ENCODE peak calls at places on chromosomes 7 and 10, in nine cellular contexts. O, Y, Q, D, U, B, W, J and T are unnamed samples.

GRCh38 chr7:17680026-17680425 is 260.3 kb downstream of the SNX13 start:
- DNase-seq in O (peak; percentile 66), Y (no peak), Q (no peak), D (peak; percentile 29), U (no peak), B (peak; percentile 95), W (peak; percentile 83), J (no peak), T (no peak)

GRCh38 chr7:33601884-33602283 is 303.5 kb upstream of the BMPER start:
- DNase-seq in O (no peak), Y (no peak), Q (no peak), D (peak; percentile 14), U (no peak), B (no peak), W (no peak), J (no peak), T (no peak)

GRCh38 chr10:636769-637168 is 52.7 kb downstream of the DIP2C start:
- DNase-seq in O (peak; percentile 51), Y (no peak), Q (no peak), D (no peak), U (no peak), B (no peak), W (no peak), J (no peak), T (no peak)

GRCh38 chr10:116608683-116609594 is 11.8 kb upstream of the PNLIPRP2 start:
- DNase-seq in O (no peak), Y (no peak), Q (no peak), D (no peak), U (no peak), B (no peak), W (no peak), J (no peak), T (no peak)

GRCh38 chr7:48173983-48174382 is 2.7 kb downstream of the ABCA13 start:
- DNase-seq in O (no peak), Y (no peak), Q (no peak), D (no peak), U (no peak), B (no peak), W (peak; percentile 30), J (no peak), T (no peak)

GRCh38 chr10:100728928-100729876 is 16.2 kb upstream of the PAX2 start:
- DNase-seq in O (peak; percentile 41), Y (no peak), Q (no peak), D (no peak), U (no peak), B (no peak), W (peak; percentile 13), J (no peak), T (no peak)

GRCh38 chr7:142567676-142568075 is 181.6 kb upstream of the PRSS1 start:
- DNase-seq in O (no peak), Y (no peak), Q (no peak), D (no peak), U (no peak), B (no peak), W (no peak), J (no peak), T (no peak)

GRCh38 chr7:3272691-3273141 is 28.3 kb upstream of the SDK1 start:
- DNase-seq in O (no peak), Y (peak; percentile 33), Q (no peak), D (no peak), U (no peak), B (no peak), W (peak; percentile 96), J (peak; percentile 81), T (no peak)

GRCh38 chr10:110569120-110569519 is 1.6 kb downstream of the SMC3 start:
- DNase-seq in O (no peak), Y (no peak), Q (no peak), D (no peak), U (no peak), B (no peak), W (no peak), J (no peak), T (no peak)

GRCh38 chr10:102302611-102303010 is 57.3 kb downstream of the GBF1 start:
- DNase-seq in O (no peak), Y (no peak), Q (no peak), D (no peak), U (no peak), B (no peak), W (no peak), J (no peak), T (no peak)

GRCh38 chr10:19945275-19945674 is 129.0 kb downstream of the PLXDC2 start:
- DNase-seq in O (no peak), Y (no peak), Q (no peak), D (no peak), U (peak; percentile 50), B (no peak), W (no peak), J (no peak), T (no peak)

GRCh38 chr10:9301554-9301953 is 1247.1 kb downstream of the GATA3 start:
- DNase-seq in O (no peak), Y (no peak), Q (no peak), D (no peak), U (no peak), B (no peak), W (no peak), J (no peak), T (no peak)

GRCh38 chr10:99667108-99667751 is 7.9 kb downstream of the ENTPD7 start:
- DNase-seq in O (no peak), Y (peak; percentile 9), Q (no peak), D (no peak), U (no peak), B (no peak), W (peak; percentile 92), J (peak; percentile 82), T (no peak)

GRCh38 chr10:132455986-132456847 is 59.2 kb downstream of the PWWP2B start:
- DNase-seq in O (no peak), Y (no peak), Q (no peak), D (no peak), U (no peak), B (no peak), W (no peak), J (no peak), T (no peak)

GRCh38 chr10:100774876-100775275 is 29.5 kb downstream of the PAX2 start:
- DNase-seq in O (no peak), Y (no peak), Q (no peak), D (no peak), U (no peak), B (no peak), W (no peak), J (no peak), T (no peak)

GRCh38 chr7:111026806-111027205 is 64.1 kb upstream of the LRRN3 start:
- DNase-seq in O (no peak), Y (no peak), Q (no peak), D (no peak), U (no peak), B (no peak), W (no peak), J (no peak), T (no peak)

GRCh38 chr10:55989188-55989587 is 371.9 kb downstream of the ZWINT start:
- DNase-seq in O (no peak), Y (no peak), Q (no peak), D (no peak), U (no peak), B (no peak), W (no peak), J (no peak), T (no peak)
- TF ChIP-seq CTCF in O (no peak), Y (peak; percentile 39), Q (no peak), D (no peak), U (no peak), B (no peak), W (no peak), J (peak; percentile 7), T (no peak)

DNA sequence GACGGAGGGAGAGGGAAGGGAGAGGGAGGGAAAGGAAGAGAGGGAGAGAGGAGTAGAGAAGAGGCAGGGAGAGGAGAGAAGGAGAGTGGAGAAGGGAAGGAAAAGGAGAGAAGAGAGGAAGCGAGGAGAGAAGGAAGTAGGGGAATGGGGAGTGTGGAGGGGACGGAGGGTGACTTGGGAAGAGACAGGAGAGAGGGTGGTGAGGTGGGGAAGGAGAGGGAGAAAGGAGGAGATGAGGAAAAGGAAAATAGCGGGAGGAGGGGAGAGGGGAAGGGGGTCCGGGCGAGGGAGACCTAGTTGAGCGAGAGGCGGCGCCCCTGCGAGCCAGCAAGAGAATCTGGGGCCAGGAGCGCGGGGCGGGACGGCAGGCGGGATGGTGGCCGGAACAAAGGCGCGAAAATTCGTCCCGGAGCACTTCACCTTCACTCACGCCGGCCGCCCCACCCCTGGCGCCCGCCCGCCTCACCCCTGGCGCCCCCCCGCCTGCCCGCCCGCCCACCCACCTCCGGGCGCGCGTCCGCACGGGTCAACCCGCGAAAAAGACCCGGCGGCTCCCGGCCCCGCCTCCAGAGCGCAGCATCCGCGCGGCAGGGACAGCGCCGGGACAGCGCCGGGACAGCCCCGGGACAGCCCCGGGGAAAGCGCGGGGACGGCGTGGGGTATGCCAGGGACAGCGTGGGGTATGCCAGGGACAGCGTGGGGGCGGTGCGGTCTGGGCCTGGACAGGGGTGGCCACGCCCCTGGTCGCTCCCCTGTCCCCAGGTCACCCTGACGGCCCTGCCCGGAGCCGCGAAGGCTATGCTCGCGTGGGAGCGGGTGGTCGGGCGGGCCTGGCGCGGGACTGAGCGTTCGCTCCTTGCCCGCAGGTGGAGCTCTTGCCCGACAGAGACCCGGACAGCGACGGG is 4.2 kb downstream of the VSTM2A start:
- DNase-seq in O (no peak), Y (no peak), Q (no peak), D (peak; percentile 28), U (no peak), B (no peak), W (no peak), J (no peak), T (peak; percentile 55)
- TF ChIP-seq CTCF in O (no peak), Y (peak; percentile 57), Q (peak; percentile 16), D (peak; percentile 21), U (peak; percentile 7), B (no peak), W (no peak), J (peak; percentile 29), T (peak; percentile 36)

GRCh38 chr7:107833619-107834230 is 30.7 kb upstream of the SLC26A3 start:
- DNase-seq in O (no peak), Y (no peak), Q (no peak), D (no peak), U (no peak), B (no peak), W (no peak), J (no peak), T (no peak)
- TF ChIP-seq CTCF in O (no peak), Y (no peak), Q (no peak), D (no peak), U (no peak), B (no peak), W (no peak), J (no peak), T (no peak)

GRCh38 chr7:98830972-98831548 is 38.8 kb downstream of the TMEM130 start:
- DNase-seq in O (no peak), Y (no peak), Q (no peak), D (no peak), U (no peak), B (no peak), W (no peak), J (no peak), T (no peak)

GRCh38 chr7:98834949-98835348 is 34.9 kb downstream of the TMEM130 start:
- DNase-seq in O (no peak), Y (no peak), Q (no peak), D (no peak), U (no peak), B (no peak), W (no peak), J (no peak), T (no peak)

GRCh38 chr7:98828368-98828767 is 41.4 kb downstream of the TMEM130 start:
- DNase-seq in O (no peak), Y (no peak), Q (no peak), D (no peak), U (no peak), B (no peak), W (no peak), J (no peak), T (no peak)

GRCh38 chr7:98833022-98833421 is 36.8 kb downstream of the TMEM130 start:
- DNase-seq in O (no peak), Y (no peak), Q (no peak), D (no peak), U (no peak), B (no peak), W (no peak), J (no peak), T (no peak)

GRCh38 chr7:98831641-98832221 is 38.1 kb downstream of the TMEM130 start:
- DNase-seq in O (peak; percentile 69), Y (peak; percentile 38), Q (no peak), D (peak; percentile 12), U (peak; percentile 17), B (no peak), W (peak; percentile 27), J (no peak), T (no peak)
- TF ChIP-seq CTCF in O (peak; percentile 59), Y (peak; percentile 87), Q (peak; percentile 44), D (peak; percentile 47), U (peak; percentile 68), B (no peak), W (peak; percentile 59), J (peak; percentile 69), T (peak; percentile 41)